ENCODE peak calls at places on chromosomes 6 and 20, in seven cellular contexts. E is dorsolateral prefrontal cortex, Z is GM23248, Q is cardiac muscle cell, J is fibroblast of pulmonary artery, R is mesendoderm, U is heart right ventricle. S is an unnamed sample.

GRCh38 chr6:33724281-33725023 is 13.0 kb upstream of the UQCC2 start:
- DNase-seq in Z (no peak), J (no peak), U (no peak), R (no peak), E (no peak), Q (no peak), S (no peak)

GRCh38 chr6:20319520-20320357 is 81.9 kb upstream of the E2F3 start:
- DNase-seq in Q (no peak), J (no peak), Z (no peak), U (peak), R (no peak), E (no peak), S (no peak)

GRCh38 chr6:63663147-63663877 is 27.7 kb downstream of the PHF3 start:
- DNase-seq in U (no peak), R (no peak), Z (peak), E (no peak), J (peak), Q (peak), S (no peak)

GRCh38 chr6:166527849-166528248 is 58.6 kb downstream of the RAMACL start:
- DNase-seq in J (no peak), U (no peak), Q (no peak), Z (no peak), R (no peak), E (no peak), S (no peak)

GRCh38 chr6:47308674-47309325 is 905 bp downstream of the TNFRSF21 start:
- DNase-seq in E (peak), R (peak), Z (peak), Q (peak), J (no peak), U (peak), S (no peak)

GRCh38 chr6:13420269-13420668 is 67.1 kb downstream of the GFOD1 start:
- DNase-seq in R (no peak), Q (peak), Z (no peak), E (no peak), J (peak), U (no peak), S (no peak)

GRCh38 chr20:49318430-49319203 is 40.8 kb upstream of the ZNFX1 start:
- DNase-seq in Q (no peak), U (no peak), E (no peak), R (peak), Z (peak), J (no peak), S (no peak)

GRCh38 chr6:3844097-3844463 is 5.1 kb upstream of the FAM50B start:
- DNase-seq in E (no peak), J (peak), U (no peak), R (no peak), Q (peak), Z (peak), S (no peak)

GRCh38 chr20:19692685-19693119 is 65.4 kb upstream of the RIN2 start:
- DNase-seq in J (peak), U (peak), Z (peak), E (peak), R (peak), Q (peak), S (no peak)

GRCh38 chr20:38704136-38704535 is 20.1 kb upstream of the SLC32A1 start:
- DNase-seq in E (no peak), R (no peak), Z (no peak), Q (no peak), J (no peak), U (no peak), S (no peak)

GRCh38 chr20:58907481-58908137 is 55.1 kb downstream of the GNAS start:
- DNase-seq in J (peak), Q (peak), Z (peak), R (no peak), U (peak), E (peak), S (peak)

GRCh38 chr6:90110971-90111370 is 185.7 kb downstream of the BACH2 start:
- DNase-seq in J (no peak), E (no peak), U (no peak), Z (no peak), R (no peak), Q (no peak), S (no peak)

GRCh38 chr6:10403385-10404106 is 11.3 kb downstream of the TFAP2A start:
- DNase-seq in Z (peak), R (peak), Q (peak), U (no peak), E (no peak), J (peak), S (no peak)

GRCh38 chr6:46175446-46175845 is 4.7 kb upstream of the ENPP5 start:
- DNase-seq in Z (no peak), U (no peak), J (no peak), R (no peak), Q (peak), E (no peak), S (no peak)

GRCh38 chr20:37873909-37874308 is 29.0 kb upstream of the VSTM2L start:
- DNase-seq in Z (no peak), R (no peak), J (no peak), Q (no peak), U (no peak), E (no peak), S (no peak)

GRCh38 chr6:126033696-126034095 is 47.4 kb downstream of the TRMT11 start:
- DNase-seq in J (peak), E (no peak), Z (peak), U (no peak), R (peak), Q (peak), S (no peak)

GRCh38 chr6:158765509-158766068 is 53.6 kb downstream of the EZR start:
- DNase-seq in R (no peak), Q (no peak), U (no peak), E (no peak), J (no peak), Z (no peak), S (no peak)

GRCh38 chr6:116969211-116969863 is 92.3 kb downstream of the RFX6 start:
- DNase-seq in R (peak), J (peak), Z (peak), U (no peak), Q (peak), E (no peak), S (no peak)

GRCh38 chr6:149342525-149342924 is 25.0 kb downstream of the TAB2 start:
- DNase-seq in Z (no peak), R (no peak), U (no peak), Q (no peak), E (no peak), J (no peak), S (no peak)

GRCh38 chr20:49323622-49324238 is 45.9 kb upstream of the ZNFX1 start:
- DNase-seq in U (no peak), J (peak), R (peak), Q (peak), Z (peak), E (no peak), S (no peak)

GRCh38 chr20:48805286-48805685 is 22.5 kb downstream of the PREX1 start:
- DNase-seq in J (no peak), Z (no peak), R (no peak), E (no peak), Q (no peak), U (peak), S (no peak)

GRCh38 chr6:149129401-149130077 is 188.0 kb upstream of the TAB2 start:
- DNase-seq in Z (peak), U (no peak), Q (peak), E (no peak), J (peak), R (no peak), S (no peak)

GRCh38 chr6:5786321-5787053 is 220.2 kb downstream of the NRN1 start:
- DNase-seq in Z (no peak), E (no peak), R (no peak), U (no peak), Q (peak), J (no peak), S (no peak)
- H3K4me3 ChIP-seq in Z (no peak), E (no peak), R (no peak), U (no peak), Q (no peak), J (no peak), S (no peak)

DNA sequence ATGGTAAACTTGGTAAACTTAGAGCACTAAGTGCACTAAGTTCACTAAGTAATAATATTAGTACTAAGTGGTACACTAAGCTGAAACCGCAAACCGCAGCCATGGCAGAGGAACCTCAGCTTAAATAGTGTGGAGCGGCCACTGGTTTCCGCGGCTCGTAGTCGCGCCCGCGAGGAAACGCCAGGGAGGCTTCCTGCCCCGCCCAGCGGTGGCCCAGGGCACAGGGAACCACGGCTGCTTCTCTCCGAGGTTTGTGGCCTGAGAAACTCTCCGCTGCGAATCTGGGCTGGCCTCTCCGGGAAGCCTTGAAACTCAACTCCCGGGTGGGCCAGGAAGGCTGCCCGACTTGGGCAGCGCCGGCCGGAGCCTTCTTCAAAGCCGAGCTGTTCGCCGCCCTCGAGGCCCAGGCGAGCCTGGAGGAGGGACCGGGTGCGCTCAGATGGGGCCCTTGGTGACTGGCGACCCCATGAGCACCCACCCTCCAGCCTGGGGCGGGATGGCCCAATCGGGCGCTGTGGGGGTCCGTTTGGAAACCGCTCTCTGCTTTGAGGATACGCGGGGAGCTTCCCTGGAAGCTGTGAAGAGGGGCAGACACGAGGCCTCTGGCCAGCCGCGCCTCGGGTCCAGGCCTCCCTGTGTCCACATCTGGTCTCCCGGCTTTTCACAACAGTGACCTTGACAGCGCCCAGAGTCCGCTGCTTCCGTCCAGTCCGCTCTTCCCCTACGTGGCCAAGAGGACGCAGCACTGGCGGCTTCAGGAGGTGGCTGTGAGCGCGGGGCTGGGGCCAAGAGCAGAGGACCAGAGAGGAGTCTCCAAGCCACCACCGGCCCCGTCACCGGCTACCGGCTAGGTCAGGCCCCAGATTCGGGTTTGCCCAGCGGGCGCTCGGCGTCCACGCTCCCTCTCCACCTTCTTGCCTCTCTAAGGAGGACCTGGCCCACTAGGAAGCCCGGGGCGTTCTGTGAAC is 25.4 kb upstream of the HLA-E start:
- DNase-seq in J (peak), R (no peak), Q (peak), Z (peak), U (peak), E (no peak), S (no peak)
- H3K4me3 ChIP-seq in J (no peak), R (no peak), Q (no peak), Z (peak), U (peak), E (no peak), S (peak)

GRCh38 chr6:160462551-160463109 is 114.5 kb downstream of the SLC22A3 start:
- DNase-seq in R (no peak), U (no peak), E (no peak), J (peak), Q (peak), Z (peak), S (no peak)
- H3K4me3 ChIP-seq in R (no peak), U (no peak), E (no peak), J (no peak), Q (no peak), Z (peak), S (no peak)

GRCh38 chr20:6614836-6615235 is 152.7 kb upstream of the BMP2 start:
- DNase-seq in R (no peak), U (no peak), Q (no peak), Z (no peak), E (no peak), J (no peak), S (no peak)
- H3K4me3 ChIP-seq in R (no peak), U (no peak), Q (no peak), Z (no peak), E (no peak), J (no peak), S (no peak)

S was measured in thoracic aorta.